ENCODE peak calls at places on chromosome 6, in four cellular contexts. M, Z, H and R are unnamed samples.

GRCh38 chr6:28258877-28259777 is at the start of gene NKAPL:
- DNase-seq in M (peak), H (no peak), Z (no peak), R (no peak)

GRCh38 chr6:113291751-113292445 is 565.2 kb upstream of the MARCKS start:
- DNase-seq in Z (no peak), H (no peak), M (no peak), R (no peak)

GRCh38 chr6:158605266-158605878 is 39.2 kb downstream of the DYNLT1 start:
- DNase-seq in M (no peak), H (peak), Z (peak), R (peak)

GRCh38 chr6:42292002-42292735 is 74.5 kb upstream of the MRPS10 start:
- DNase-seq in M (no peak), H (no peak), Z (peak), R (peak)

GRCh38 chr6:135117413-135117968 is 62.9 kb upstream of the HBS1L start:
- DNase-seq in M (no peak), Z (no peak), H (no peak), R (no peak)

GRCh38 chr6:107704377-107705013 is 119.6 kb downstream of the SCML4 start:
- DNase-seq in M (no peak), H (no peak), Z (peak), R (no peak)

GRCh38 chr6:89977808-89978748 is 83.8 kb downstream of the GJA10 start:
- DNase-seq in H (no peak), Z (no peak), M (no peak), R (no peak)

GRCh38 chr6:29748391-29749352 is 25.4 kb downstream of the HLA-F start:
- DNase-seq in H (no peak), Z (peak), M (peak), R (peak)

GRCh38 chr6:121652726-121653623 is 217.5 kb downstream of the GJA1 start:
- DNase-seq in M (no peak), H (no peak), Z (peak), R (no peak)

GRCh38 chr6:75431379-75431778 is 62.2 kb downstream of the FILIP1 start:
- DNase-seq in Z (peak), H (no peak), M (no peak), R (no peak)

GRCh38 chr6:116866281-116866871 is 10.7 kb upstream of the RFX6 start:
- DNase-seq in M (no peak), H (no peak), Z (no peak), R (no peak)

GRCh38 chr6:38266921-38267354 is 372.8 kb downstream of the BTBD9 start:
- DNase-seq in Z (no peak), H (no peak), M (no peak), R (no peak)

GRCh38 chr6:90154666-90155065 is 142.0 kb downstream of the BACH2 start:
- DNase-seq in H (no peak), M (no peak), Z (no peak), R (no peak)

GRCh38 chr6:45480697-45481415 is 103.1 kb upstream of the SUPT3H start:
- DNase-seq in H (no peak), Z (no peak), M (no peak), R (no peak)

GRCh38 chr6:106574729-106575458 is 54.4 kb downstream of the RTN4IP1 start:
- DNase-seq in M (no peak), H (peak), Z (no peak), R (peak)

GRCh38 chr6:21504790-21505189 is 88.8 kb upstream of the SOX4 start:
- DNase-seq in M (no peak), H (no peak), Z (no peak), R (no peak)

GRCh38 chr6:30918675-30919074 is 4.6 kb downstream of the VARS2 start:
- DNase-seq in M (no peak), H (no peak), Z (no peak), R (no peak)

GRCh38 chr6:167150815-167151557 is 6.8 kb downstream of the GPR31 start:
- DNase-seq in H (no peak), Z (no peak), M (no peak), R (no peak)

GRCh38 chr6:140183881-140184280 is 809.4 kb upstream of the CITED2 start:
- DNase-seq in H (no peak), Z (no peak), M (no peak), R (no peak)

GRCh38 chr6:114342826-114343781 is at the start of gene HS3ST5:
- DNase-seq in H (no peak), Z (peak), M (peak), R (peak)

GRCh38 chr6:34213772-34214171 is 22.9 kb upstream of the HMGA1 start:
- DNase-seq in Z (no peak), H (no peak), M (peak), R (no peak)

GRCh38 chr6:34223964-34224940 is 12.4 kb upstream of the HMGA1 start:
- DNase-seq in M (peak), H (no peak), Z (peak), R (peak)

GRCh38 chr6:34223381-34223963 is 13.2 kb upstream of the HMGA1 start:
- DNase-seq in H (no peak), M (peak), Z (no peak), R (no peak)

DNA sequence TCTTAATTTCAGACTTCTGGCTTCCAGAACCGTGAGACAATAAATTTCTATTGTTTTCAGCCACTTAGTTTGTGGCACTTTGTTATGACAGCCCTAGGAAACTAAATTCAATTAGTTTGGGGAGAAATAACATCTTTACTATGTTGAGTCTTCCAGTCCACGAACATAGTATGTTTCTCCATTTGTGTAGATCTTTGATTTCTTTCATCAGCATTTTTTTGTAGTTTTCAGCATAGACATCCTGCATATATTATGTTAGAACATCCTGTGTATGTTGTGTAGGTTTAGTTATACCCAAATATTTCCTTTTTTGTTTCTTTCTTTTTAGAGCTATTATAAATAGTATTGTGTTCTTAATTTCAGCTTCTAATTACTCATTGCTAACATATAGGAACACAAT is 18.0 kb upstream of the HMGA1 start:
- DNase-seq in M (no peak), Z (no peak), H (no peak), R (no peak)
- TF ChIP-seq POLR2A in M (no peak), Z (no peak), H (no peak), R (no peak)

GRCh38 chr6:4774296-4774695 is 1.9 kb upstream of the CDYL start:
- DNase-seq in Z (no peak), M (no peak), H (no peak), R (no peak)

GRCh38 chr6:4775591-4776492 is at the start of gene CDYL:
- DNase-seq in M (peak), H (peak), Z (peak), R (peak)

GRCh38 chr6:4772750-4773149 is 3.5 kb upstream of the CDYL start:
- DNase-seq in H (no peak), Z (no peak), M (no peak), R (no peak)

GRCh38 chr6:4776493-4776966 is 326 bp downstream of the CDYL start:
- DNase-seq in Z (no peak), M (no peak), H (no peak), R (peak)

GRCh38 chr6:4774715-4775590 is 1.3 kb upstream of the CDYL start:
- DNase-seq in M (no peak), H (no peak), Z (no peak), R (no peak)
- TF ChIP-seq POLR2A in M (no peak), H (peak), Z (no peak), R (no peak)

GRCh38 chr6:11537229-11538048 is at the start of gene TMEM170B:
- DNase-seq in M (peak), H (no peak), Z (peak), R (peak)
- TF ChIP-seq POLR2A in M (peak), H (no peak), Z (no peak), R (peak)

GRCh38 chr6:137873273-137873762 is 6.3 kb downstream of the TNFAIP3 start:
- DNase-seq in Z (peak), H (no peak), M (no peak), R (peak)
- TF ChIP-seq POLR2A in Z (no peak), H (no peak), M (no peak), R (no peak)

GRCh38 chr6:37169458-37170272 is at the start of gene PIM1:
- DNase-seq in M (peak), H (peak), Z (peak), R (peak)

GRCh38 chr6:37171970-37172812 is 2.2 kb downstream of the PIM1 start:
- DNase-seq in H (peak), M (peak), Z (peak), R (peak)

GRCh38 chr6:37171141-37171969 is 1.4 kb downstream of the PIM1 start:
- DNase-seq in M (peak), H (no peak), Z (no peak), R (peak)

GRCh38 chr6:37168809-37169457 is 1.0 kb upstream of the PIM1 start:
- DNase-seq in H (no peak), Z (no peak), M (no peak), R (peak)

DNA sequence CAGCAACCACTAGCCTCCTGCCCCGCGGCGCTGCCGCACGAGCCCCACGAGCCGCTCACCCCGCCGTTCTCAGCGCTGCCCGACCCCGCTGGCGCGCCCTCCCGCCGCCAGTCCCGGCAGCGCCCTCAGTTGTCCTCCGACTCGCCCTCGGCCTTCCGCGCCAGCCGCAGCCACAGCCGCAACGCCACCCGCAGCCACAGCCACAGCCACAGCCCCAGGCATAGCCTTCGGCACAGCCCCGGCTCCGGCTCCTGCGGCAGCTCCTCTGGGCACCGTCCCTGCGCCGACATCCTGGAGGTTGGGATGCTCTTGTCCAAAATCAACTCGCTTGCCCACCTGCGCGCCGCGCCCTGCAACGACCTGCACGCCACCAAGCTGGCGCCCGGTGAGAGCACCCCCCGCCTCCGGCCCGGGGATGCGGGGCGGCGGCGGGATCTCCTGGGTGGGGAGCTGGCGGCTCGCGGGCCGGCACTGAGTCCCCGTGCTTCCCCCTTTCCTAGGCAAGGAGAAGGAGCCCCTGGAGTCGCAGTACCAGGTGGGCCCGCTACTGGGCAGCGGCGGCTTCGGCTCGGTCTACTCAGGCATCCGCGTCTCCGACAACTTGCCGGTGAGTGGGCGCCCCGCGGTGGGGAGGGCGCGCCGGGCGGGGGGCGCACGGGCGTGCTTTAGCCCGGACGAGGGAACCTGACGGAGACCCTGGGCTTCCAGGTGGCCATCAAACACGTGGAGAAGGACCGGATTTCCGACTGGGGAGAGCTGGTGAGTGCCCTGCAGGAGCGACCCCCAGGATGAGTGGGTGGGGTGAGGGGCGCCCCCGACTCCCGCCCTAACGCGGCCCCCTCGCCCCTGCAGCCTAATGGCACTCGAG is 555 bp downstream of the PIM1 start:
- DNase-seq in H (no peak), Z (no peak), M (no peak), R (peak)
- TF ChIP-seq POLR2A in H (no peak), Z (no peak), M (no peak), R (no peak)

DNA sequence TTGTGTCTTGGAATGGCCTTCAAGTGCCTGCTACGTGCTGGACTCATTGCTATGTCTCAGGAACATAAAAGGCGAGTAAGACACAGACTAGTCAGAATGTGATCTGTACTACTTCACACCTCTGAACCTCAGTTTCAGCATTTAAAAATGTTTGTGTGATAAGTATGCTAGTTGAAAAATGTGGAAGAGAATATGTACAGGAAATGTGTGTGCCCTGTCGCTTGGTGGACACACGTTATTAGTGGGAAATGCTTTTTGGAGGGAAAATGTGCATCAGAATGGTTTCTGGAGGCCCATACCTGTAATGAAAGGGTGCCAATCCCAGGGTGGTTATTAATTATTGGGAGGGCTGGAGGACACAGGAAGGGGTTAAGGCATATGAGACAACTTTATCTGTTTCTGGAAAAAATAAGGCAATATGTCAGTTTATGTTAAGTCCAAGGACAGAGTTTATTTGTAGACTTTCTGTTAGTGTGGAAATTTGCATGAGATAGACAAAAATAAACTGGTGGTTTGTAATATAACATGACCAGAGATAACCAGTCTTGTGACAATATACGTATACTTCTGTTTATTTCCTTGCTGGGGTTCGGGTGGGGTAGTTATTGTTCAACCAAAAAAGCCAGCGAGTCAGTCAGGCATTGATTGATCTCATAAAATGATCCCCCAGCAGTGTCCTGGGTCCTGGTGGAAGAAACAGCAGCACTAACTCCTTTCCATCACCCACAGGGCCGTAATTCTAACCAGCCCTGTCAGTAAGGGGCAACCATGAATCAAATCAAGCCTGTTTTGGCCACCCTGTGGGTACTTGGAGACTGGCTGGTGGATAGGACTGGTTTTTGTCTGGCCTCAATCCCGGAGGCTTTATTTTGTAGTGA is 117.9 kb downstream of the JARID2 start:
- DNase-seq in H (no peak), M (no peak), Z (no peak), R (no peak)
- TF ChIP-seq POLR2A in H (no peak), M (no peak), Z (no peak), R (no peak)

DNA sequence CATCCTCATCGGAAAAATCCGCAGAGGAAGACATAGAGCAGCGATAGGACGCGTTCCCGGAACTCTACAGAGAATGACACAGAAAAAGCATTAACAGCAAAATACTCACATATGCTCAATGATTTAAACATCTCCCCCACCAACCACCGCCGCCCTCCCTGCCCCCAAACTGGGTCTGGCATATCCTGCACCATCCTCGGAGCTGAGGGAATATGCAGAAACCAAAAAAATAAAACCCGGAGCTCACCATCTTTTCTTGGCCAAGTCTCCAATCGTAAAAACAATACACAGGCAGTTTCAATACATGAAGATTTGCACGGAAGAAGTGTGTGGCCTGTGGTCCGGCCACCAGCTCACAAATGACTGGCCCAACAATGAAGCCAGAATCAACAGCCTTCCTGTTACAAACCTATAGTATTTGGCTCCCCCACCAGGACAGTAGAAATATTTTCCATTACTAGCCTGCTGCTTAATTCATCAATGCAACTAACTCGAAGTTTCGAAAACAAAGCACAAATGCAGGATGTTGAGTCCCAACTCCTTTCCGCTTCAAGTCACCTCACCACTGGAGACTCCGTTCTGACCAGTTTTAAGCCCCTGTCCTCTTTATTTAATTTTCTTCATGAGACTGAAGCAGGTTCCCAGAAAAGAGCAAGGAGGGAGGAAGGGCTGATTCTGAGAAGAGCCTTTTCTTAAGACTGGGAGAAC is 103.2 kb upstream of the BEND6 start:
- DNase-seq in Z (peak), H (no peak), M (no peak), R (no peak)
- TF ChIP-seq POLR2A in Z (no peak), H (peak), M (no peak), R (no peak)

GRCh38 chr6:13304580-13305255 is 23.6 kb downstream of the TBC1D7 start:
- DNase-seq in Z (no peak), M (no peak), H (no peak), R (no peak)

GRCh38 chr6:13302291-13302690 is 26.0 kb downstream of the TBC1D7 start:
- DNase-seq in M (no peak), Z (no peak), H (no peak), R (no peak)

GRCh38 chr6:13303668-13304017 is 24.7 kb downstream of the TBC1D7 start:
- DNase-seq in M (peak), Z (no peak), H (no peak), R (no peak)

GRCh38 chr6:13304101-13304500 is 24.2 kb downstream of the TBC1D7 start:
- DNase-seq in M (no peak), Z (no peak), H (no peak), R (no peak)

DNA sequence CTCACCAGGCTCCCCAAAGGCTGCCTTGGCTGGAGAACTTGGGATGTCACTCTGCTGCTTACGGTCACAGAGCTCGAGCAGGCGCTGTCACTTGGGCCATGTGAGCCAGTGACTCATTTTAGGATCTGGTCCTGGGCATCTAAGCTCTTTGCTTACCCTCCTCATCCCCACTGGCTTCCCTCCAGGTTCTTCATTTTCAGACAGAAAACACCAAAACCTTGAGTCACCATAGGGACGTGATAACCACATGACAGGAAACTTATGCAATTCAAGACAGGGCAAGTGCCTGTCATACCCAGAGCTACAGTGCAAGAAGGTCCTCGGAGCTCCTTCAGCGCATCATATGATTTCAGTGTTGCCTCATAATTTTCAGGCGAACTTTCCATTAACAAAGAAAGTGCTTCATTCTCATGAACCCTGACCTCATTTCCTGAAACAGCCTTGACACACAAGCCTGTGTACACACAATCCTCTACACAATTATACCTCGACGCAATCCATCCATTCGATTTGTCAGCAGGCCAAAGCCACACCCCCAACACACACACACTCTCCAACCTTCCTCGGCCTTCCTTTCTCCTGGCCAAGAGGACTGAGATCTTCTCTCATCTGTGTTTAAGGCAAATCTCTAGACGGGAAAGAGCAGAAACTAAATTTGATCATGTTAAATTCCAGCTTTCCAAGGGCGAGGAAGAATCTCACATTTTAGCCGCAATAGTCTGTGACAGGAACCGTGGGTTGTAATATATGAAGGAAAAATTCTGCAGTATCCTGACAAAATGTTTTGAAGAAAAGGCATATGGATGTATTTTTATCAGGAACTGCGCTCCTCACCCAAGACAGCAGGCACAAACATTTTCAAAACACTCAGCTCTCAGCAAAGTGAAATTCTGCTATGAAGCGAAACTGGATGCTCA is 25.3 kb downstream of the TBC1D7 start:
- DNase-seq in Z (peak), H (no peak), M (peak), R (peak)
- TF ChIP-seq POLR2A in Z (no peak), H (no peak), M (no peak), R (no peak)

DNA sequence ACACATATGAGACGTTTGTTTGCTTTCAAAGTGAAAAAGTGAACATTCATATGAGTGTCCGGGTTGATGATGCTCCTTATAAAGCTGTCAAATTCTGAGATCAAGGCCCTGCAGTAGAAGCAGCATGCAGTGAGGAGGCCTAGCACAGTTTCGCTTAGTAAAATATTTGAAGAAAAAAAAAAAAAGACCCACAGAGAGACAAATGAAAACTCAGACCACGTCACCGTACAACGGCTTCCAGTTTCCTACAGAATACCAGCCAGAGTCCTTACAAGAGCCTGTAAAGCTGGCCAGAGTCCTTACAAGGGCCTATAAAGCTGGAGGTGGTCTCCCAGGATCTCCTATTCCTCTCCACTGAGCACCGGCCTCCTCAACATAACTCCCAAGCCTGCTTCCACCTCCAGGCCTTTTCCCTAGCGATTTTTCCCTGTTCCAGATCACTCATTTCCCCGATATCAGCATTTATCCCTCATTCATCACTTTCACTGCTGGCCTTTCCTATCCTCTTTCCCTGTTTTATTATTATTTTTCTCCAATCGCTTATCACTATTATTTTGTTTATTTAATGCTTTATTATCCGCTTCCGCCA is 1.5 kb upstream of the HMGN4 start:
- DNase-seq in M (no peak), H (no peak), Z (peak), R (no peak)
- TF ChIP-seq POLR2A in M (no peak), H (no peak), Z (no peak), R (no peak)